ENCODE peak calls at places on chromosomes 5 and 9, in five cellular contexts. A, K, J, L and D are unnamed samples.

GRCh38 chr5:149667084-149667826 is 62.9 kb upstream of the PPARGC1B start:
- DNase-seq in A (no peak), K (no peak), J (no peak), L (no peak), D (peak)

GRCh38 chr9:2087500-2088313 is 72.6 kb downstream of the SMARCA2 start:
- DNase-seq in A (peak), K (no peak), J (no peak), L (peak), D (peak)

GRCh38 chr9:38687992-38688391 is 31.9 kb downstream of the FAM240B start:
- DNase-seq in A (no peak), K (no peak), J (no peak), L (no peak), D (no peak)

GRCh38 chr5:85681871-85682270 is 935.9 kb upstream of the COX7C start:
- DNase-seq in A (no peak), K (no peak), J (no peak), L (no peak), D (no peak)

GRCh38 chr5:115785395-115786009 is 31.0 kb downstream of the CDO1 start:
- DNase-seq in A (no peak), K (no peak), J (no peak), L (no peak), D (no peak)

GRCh38 chr5:219492-219891 is 1.4 kb downstream of the SDHA start:
- DNase-seq in A (peak), K (no peak), J (no peak), L (peak), D (peak)

GRCh38 chr9:137304383-137305059 is 2.5 kb upstream of the NRARP start:
- DNase-seq in A (no peak), K (no peak), J (peak), L (no peak), D (no peak)

GRCh38 chr9:136551401-136552116 is 5.7 kb upstream of the NOTCH1 start:
- DNase-seq in A (peak), K (no peak), J (no peak), L (peak), D (peak)

GRCh38 chr9:87610200-87611155 is 112.8 kb downstream of the DAPK1 start:
- DNase-seq in A (no peak), K (no peak), J (no peak), L (no peak), D (no peak)

GRCh38 chr5:13913962-13914361 is 30.5 kb downstream of the DNAH5 start:
- DNase-seq in A (no peak), K (no peak), J (no peak), L (no peak), D (peak)